ENCODE peak calls at places on chromosomes 5 and 9, in six cellular contexts. N is smooth muscle cell of the brain vasculature, L is GM19239, A is T follicular helper cell, M is GM03348, G is H54. K is an unnamed sample.

GRCh38 chr9:16986441-16987387 is 116.2 kb upstream of the BNC2 start:
- DNase-seq in G (no peak), M (peak), L (no peak), A (no peak), N (no peak), K (no peak)

GRCh38 chr9:6711403-6711802 is 46.4 kb upstream of the KDM4C start:
- DNase-seq in A (no peak), M (peak), G (no peak), L (no peak), N (no peak), K (no peak)

GRCh38 chr9:88651682-88652633 is 117.0 kb downstream of the NXNL2 start:
- DNase-seq in G (peak), A (no peak), M (peak), L (no peak), N (peak), K (no peak)

GRCh38 chr5:141805874-141806273 is 72.3 kb downstream of the PCDH1 start:
- DNase-seq in N (no peak), A (no peak), M (no peak), L (no peak), G (peak), K (no peak)

GRCh38 chr9:126386088-126386487 is 59.5 kb downstream of the MVB12B start:
- DNase-seq in M (peak), G (no peak), A (no peak), L (no peak), N (no peak), K (no peak)

GRCh38 chr5:52961238-52961637 is 27.9 kb upstream of the ITGA2 start:
- DNase-seq in G (no peak), M (no peak), N (no peak), A (no peak), L (no peak), K (no peak)

GRCh38 chr9:121288874-121289553 is 21.1 kb downstream of the GSN start:
- DNase-seq in L (no peak), A (no peak), G (no peak), N (peak), M (peak), K (no peak)

GRCh38 chr9:91374939-91375338 is 13.2 kb upstream of the AUH start:
- DNase-seq in L (no peak), A (no peak), N (no peak), M (peak), G (no peak), K (no peak)

GRCh38 chr9:35791321-35791921 is at the start of gene NPR2:
- DNase-seq in M (peak), N (no peak), G (no peak), L (no peak), A (no peak), K (no peak)

GRCh38 chr9:68562456-68562855 is 21.8 kb upstream of the TMEM252 start:
- DNase-seq in G (no peak), N (no peak), A (no peak), M (no peak), L (no peak), K (no peak)

GRCh38 chr5:76960004-76960625 is 7.3 kb downstream of the CRHBP start:
- DNase-seq in A (no peak), L (no peak), G (peak), M (no peak), N (no peak), K (no peak)